ENCODE peak calls at places on chromosome 6, in seven cellular contexts. K, A, P, H, J, R and N are unnamed samples.
A peak's percentile ranks its signal among the peaks of the same experiment; 100 is the strongest.

GRCh38 chr6:20811112-20811746 is 277.0 kb downstream of the CDKAL1 start:
- DNase-seq in J (peak; percentile 97), A (peak; percentile 83), H (no peak), R (no peak), P (no peak), K (no peak), N (no peak)

GRCh38 chr6:30321692-30322388 is 4.9 kb upstream of the TRIM39 start:
- DNase-seq in J (no peak), K (no peak), H (no peak), A (no peak), R (no peak), P (no peak), N (no peak)

GRCh38 chr6:155187994-155188706 is 75.7 kb upstream of the CLDN20 start:
- DNase-seq in H (no peak), J (no peak), R (no peak), K (no peak), A (peak; percentile 21), P (no peak), N (no peak)

GRCh38 chr6:130776287-130776925 is 50.8 kb upstream of the SMLR1 start:
- DNase-seq in K (no peak), J (no peak), H (no peak), A (no peak), R (no peak), P (peak; percentile 75), N (peak; percentile 20)

GRCh38 chr6:112466378-112467151 is 119.4 kb downstream of the RFPL4B start:
- DNase-seq in A (no peak), J (peak; percentile 83), P (peak; percentile 21), R (no peak), H (no peak), K (no peak), N (no peak)

GRCh38 chr6:150867117-150867516 is 1.6 kb downstream of the MTHFD1L start:
- DNase-seq in P (no peak), K (no peak), A (no peak), H (no peak), R (no peak), J (no peak), N (no peak)

GRCh38 chr6:116309001-116309400 is 29.3 kb upstream of the TSPYL1 start:
- DNase-seq in K (no peak), R (no peak), A (no peak), J (no peak), P (no peak), H (no peak), N (no peak)

GRCh38 chr6:146892283-146892612 is 293.5 kb downstream of the ADGB start:
- DNase-seq in A (no peak), J (no peak), H (no peak), P (no peak), K (no peak), R (no peak), N (no peak)

GRCh38 chr6:131314838-131315237 is 179.6 kb downstream of the AKAP7 start:
- DNase-seq in H (no peak), P (no peak), K (no peak), R (no peak), A (no peak), J (no peak), N (no peak)

GRCh38 chr6:11236351-11236750 is 3.9 kb upstream of the NEDD9 start:
- DNase-seq in P (peak; percentile 67), A (peak; percentile 73), J (peak; percentile 93), K (no peak), H (no peak), R (no peak), N (peak; percentile 36)

DNA sequence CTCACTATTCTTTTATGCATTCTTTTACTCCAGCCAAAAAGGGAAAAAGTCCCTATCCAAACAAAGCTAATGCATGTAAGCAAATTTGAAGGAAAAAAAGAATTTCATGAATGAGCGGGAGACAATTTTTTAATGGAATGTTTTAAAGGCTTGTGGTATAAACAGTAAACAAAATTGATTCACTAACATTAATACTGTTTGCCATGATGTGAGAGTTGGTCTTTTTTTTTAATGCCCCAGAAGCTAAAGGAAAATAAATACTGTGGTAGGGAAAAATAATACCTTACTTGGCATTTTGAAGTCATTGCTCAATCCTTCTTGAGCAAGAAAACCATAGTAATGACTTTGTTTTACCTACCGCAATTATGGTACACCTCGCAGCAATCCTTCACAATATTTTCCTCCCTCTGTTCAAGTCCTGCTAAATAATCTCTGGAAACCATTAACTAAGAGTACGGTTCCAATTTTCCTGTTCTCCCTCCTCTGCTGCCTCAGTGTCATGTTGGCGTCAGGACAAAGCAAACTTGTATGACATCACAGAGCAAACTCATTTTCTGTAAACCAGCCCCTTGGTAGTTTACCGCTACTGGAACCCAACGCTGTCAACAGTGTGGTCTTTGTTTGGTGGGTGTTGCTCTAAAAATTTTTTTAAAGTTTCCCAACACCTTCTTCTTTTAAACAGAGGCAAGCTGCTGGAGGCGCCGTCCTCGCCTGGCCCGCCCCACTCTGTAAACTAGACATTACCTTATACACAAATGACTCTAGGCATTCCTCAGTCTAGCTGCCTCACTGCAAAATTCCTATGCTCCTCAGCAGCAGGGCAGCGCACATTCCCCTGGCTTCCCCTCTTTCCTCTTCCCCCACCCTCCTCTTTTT is 78.8 kb downstream of the BACH2 start:
- DNase-seq in A (no peak), H (peak; percentile 73), P (no peak), R (no peak), J (peak; percentile 63), K (peak; percentile 35), N (peak; percentile 30)
- H3K4me3 ChIP-seq in A (no peak overlapping the region), H (peak overlapping the region; percentile 43), P (no peak overlapping the region), R (no peak overlapping the region), J (peak overlapping the region; percentile 17), K (no peak overlapping the region), N (peak overlapping the region; percentile 2)

GRCh38 chr6:26053929-26054658 is 33.1 kb upstream of the HFE start:
- DNase-seq in P (peak; percentile 25), J (peak; percentile 15), H (no peak), R (no peak), A (no peak), K (no peak), N (no peak)

GRCh38 chr6:26054659-26054936 is 32.6 kb upstream of the HFE start:
- DNase-seq in K (no peak), H (no peak), R (no peak), J (no peak), A (no peak), P (no peak), N (no peak)

GRCh38 chr6:26055670-26056582 is 31.3 kb upstream of the HFE start:
- DNase-seq in H (peak; percentile 93), J (peak; percentile 75), K (peak; percentile 83), P (peak; percentile 98), A (peak; percentile 94), R (peak; percentile 94), N (peak; percentile 91)

GRCh38 chr6:26056583-26057350 is 30.5 kb upstream of the HFE start:
- DNase-seq in J (peak; percentile 12), K (no peak), A (peak; percentile 37), P (peak; percentile 58), R (no peak), H (no peak), N (peak; percentile 72)

DNA sequence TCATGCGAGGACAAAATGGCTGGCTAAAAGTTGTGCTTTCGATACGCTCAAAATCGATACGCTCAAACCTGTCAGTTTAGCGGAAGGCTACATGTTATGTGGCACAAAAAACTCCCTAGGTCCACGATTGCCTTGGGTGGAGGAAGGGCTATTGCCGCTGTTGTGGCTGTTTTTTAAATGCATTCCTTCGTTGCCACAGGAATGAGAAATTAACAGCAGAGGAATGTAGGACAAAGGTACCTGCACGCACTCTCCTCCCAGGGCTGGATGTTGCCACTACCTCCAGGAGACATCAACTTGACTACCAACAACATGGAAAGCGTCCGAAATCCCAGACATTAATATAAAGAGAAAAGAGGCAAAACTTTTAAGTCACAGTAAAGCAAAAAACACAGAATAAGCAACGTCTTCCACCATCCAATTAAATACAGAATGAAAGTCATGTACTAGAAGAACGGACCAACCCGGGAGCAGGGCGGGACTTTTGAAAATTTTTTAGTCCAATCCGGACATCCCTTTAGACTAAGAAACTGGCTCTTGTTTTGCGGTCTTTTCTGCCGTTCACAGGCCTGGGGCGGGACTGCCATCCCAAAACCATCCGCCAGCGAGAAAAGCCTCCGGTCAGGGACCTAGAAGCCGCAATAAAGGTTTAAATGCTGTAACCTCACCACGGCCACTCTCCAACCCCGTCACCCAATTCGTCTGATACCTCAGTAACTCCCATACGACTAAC is 32.1 kb upstream of the HFE start:
- DNase-seq in P (peak; percentile 97), J (peak; percentile 95), H (peak; percentile 92), R (peak; percentile 83), A (peak; percentile 92), K (peak; percentile 88), N (peak; percentile 97)
- H3K4me3 ChIP-seq in P (peak overlapping the region; percentile 71), J (peak overlapping the region; percentile 60), H (peak overlapping the region; percentile 73), R (peak overlapping the region; percentile 81), A (peak overlapping the region; percentile 86), K (peak overlapping the region; percentile 75), N (peak overlapping the region; percentile 99)

GRCh38 chr6:15824851-15825250 is 162.0 kb upstream of the DTNBP1 start:
- DNase-seq in A (no peak), P (no peak), K (no peak), H (no peak), R (no peak), J (no peak), N (no peak)
- H3K4me3 ChIP-seq in A (no peak overlapping the region), P (no peak overlapping the region), K (no peak overlapping the region), H (no peak overlapping the region), R (no peak overlapping the region), J (no peak overlapping the region), N (no peak overlapping the region)

DNA sequence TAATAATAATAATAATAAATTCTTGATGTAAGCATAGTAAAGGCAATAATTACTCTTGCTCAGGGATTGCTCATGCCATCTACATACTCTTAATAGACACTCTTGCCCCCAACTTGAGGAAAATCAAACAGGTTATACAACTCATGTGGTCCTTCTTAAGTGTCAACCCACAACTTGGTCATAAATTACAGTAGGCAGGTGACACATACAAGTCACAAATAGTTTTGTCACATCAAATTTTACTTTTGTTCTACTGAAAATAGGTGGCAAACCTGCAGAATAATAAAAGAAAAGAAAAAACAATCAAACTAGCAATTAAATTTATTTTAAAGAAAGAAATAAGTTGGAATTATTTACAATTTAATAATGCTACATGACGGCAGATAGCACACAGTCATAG is 1.6 kb downstream of the ME1 start:
- DNase-seq in R (no peak), H (no peak), A (no peak), K (no peak), P (no peak), J (no peak), N (no peak)
- H3K4me3 ChIP-seq in R (no peak overlapping the region), H (no peak overlapping the region), A (peak overlapping the region; percentile 78), K (no peak overlapping the region), P (no peak overlapping the region), J (peak overlapping the region; percentile 57), N (no peak overlapping the region)

DNA sequence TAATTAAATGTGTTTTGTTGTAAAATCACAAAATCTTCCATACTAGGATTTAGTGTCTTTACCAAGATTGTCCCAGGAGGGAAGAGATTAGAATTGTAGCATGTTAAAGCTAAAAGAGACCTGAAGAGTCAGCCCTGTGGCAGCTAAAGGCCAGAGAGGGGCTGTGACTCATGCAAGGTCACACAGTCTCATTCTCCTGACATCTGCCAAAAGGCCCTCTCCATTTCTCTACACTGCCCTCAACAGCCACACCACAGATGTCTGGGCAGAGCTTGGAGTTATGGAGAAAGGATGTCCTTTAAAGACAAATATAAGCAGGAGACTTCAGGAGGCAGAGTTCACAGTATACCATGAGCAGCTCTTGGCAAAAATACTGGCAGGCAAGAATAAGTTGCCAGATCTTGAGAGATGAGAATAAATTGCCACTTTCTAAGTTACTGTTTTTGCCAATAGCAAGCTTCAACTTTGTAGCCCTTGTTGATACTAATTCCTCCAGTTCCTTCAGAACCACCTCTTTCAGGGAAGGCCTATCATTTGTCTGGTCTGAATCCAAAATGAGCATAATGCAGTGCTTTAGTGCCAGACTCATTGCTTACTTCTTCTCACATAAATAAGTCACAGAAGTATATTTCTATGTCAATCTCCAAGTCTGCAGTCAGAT is 41.7 kb downstream of the AKIRIN2 start:
- DNase-seq in R (no peak), H (no peak), K (no peak), A (no peak), P (no peak), J (peak; percentile 26), N (no peak)
- H3K4me3 ChIP-seq in R (no peak overlapping the region), H (no peak overlapping the region), K (no peak overlapping the region), A (no peak overlapping the region), P (no peak overlapping the region), J (no peak overlapping the region), N (no peak overlapping the region)

GRCh38 chr6:42781546-42781810 is 374 bp upstream of the BICRAL start:
- DNase-seq in H (no peak), J (no peak), A (no peak), R (no peak), P (peak; percentile 56), K (no peak), N (peak; percentile 29)
- H3K4me3 ChIP-seq in H (peak overlapping the region; percentile 76), J (peak overlapping the region; percentile 93), A (peak overlapping the region; percentile 58), R (peak overlapping the region; percentile 67), P (peak overlapping the region; percentile 99), K (peak overlapping the region; percentile 43), N (peak overlapping the region; percentile 96)